ENCODE peak calls at places on chromosomes 3 and 15, in nine cellular contexts. N is endodermal cell, L is heart right ventricle, B is mesendoderm, Y is sigmoid colon, V is uterus, G is GM23248, I is GM12878, F is lung. T is an unnamed sample. For H3K36me3, the result is how much of the 10 kb centered on the place peaks cover.

GRCh38 chr3:59678042-59678707 is 628.4 kb upstream of the CFAP20DC start:
- DNase-seq in N (no peak), L (no peak), B (no peak), Y (no peak), V (no peak), G (no peak), I (no peak), F (peak), T (no peak)

GRCh38 chr15:60328852-60329443 is 68.8 kb downstream of the ANXA2 start:
- DNase-seq in N (peak), L (no peak), B (no peak), Y (no peak), V (no peak), G (peak), I (no peak), F (no peak), T (no peak)

GRCh38 chr3:74789111-74789510 is 174.7 kb upstream of the CNTN3 start:
- DNase-seq in N (no peak), L (no peak), B (peak), Y (no peak), V (no peak), G (peak), I (no peak), F (no peak), T (no peak)

GRCh38 chr15:35522061-35522460 is 23.9 kb downstream of the DPH6 start:
- DNase-seq in N (peak), L (no peak), B (peak), Y (no peak), V (no peak), G (no peak), I (no peak), F (no peak), T (no peak)

GRCh38 chr3:99638244-99638948 is at the start of gene COL8A1:
- DNase-seq in N (peak), L (peak), B (peak), Y (peak), V (peak), G (peak), I (no peak), F (peak), T (peak)

GRCh38 chr3:177800565-177800964 is 603.3 kb upstream of the TBL1XR1 start:
- DNase-seq in N (no peak), L (no peak), B (no peak), Y (no peak), V (no peak), G (peak), I (no peak), F (no peak), T (no peak)

GRCh38 chr15:39118510-39118909 is 462.4 kb upstream of the THBS1 start:
- DNase-seq in N (no peak), L (no peak), B (no peak), Y (no peak), V (no peak), G (peak), I (no peak), F (no peak), T (no peak)

GRCh38 chr3:100263583-100263982 is 2.8 kb downstream of the TBC1D23 start:
- DNase-seq in N (no peak), L (no peak), B (no peak), Y (no peak), V (no peak), G (peak), I (no peak), F (no peak), T (no peak)

GRCh38 chr15:98964461-98965454 is 42.8 kb downstream of the PGPEP1L start:
- DNase-seq in N (peak), L (no peak), B (no peak), Y (no peak), V (no peak), G (no peak), I (no peak), F (no peak), T (no peak)

GRCh38 chr3:128537091-128537703 is 44.2 kb upstream of the GATA2 start:
- DNase-seq in N (no peak), L (no peak), B (no peak), Y (no peak), V (no peak), G (peak), I (no peak), F (no peak), T (no peak)

GRCh38 chr15:56249080-56249479 is 5.4 kb upstream of the RFX7 start:
- DNase-seq in N (peak), L (no peak), B (peak), Y (no peak), V (no peak), G (peak), I (no peak), F (no peak), T (peak)

GRCh38 chr3:21484323-21485154 is 266.5 kb downstream of the ZNF385D start:
- DNase-seq in N (peak), L (peak), B (peak), Y (no peak), V (peak), G (peak), I (peak), F (peak), T (peak)

GRCh38 chr3:172391592-172392302 is 56.5 kb downstream of the GHSR start:
- DNase-seq in N (no peak), L (no peak), B (no peak), Y (no peak), V (no peak), G (peak), I (no peak), F (no peak), T (no peak)

GRCh38 chr3:111218615-111219014 is 147.0 kb downstream of the NECTIN3 start:
- DNase-seq in N (no peak), L (no peak), B (no peak), Y (no peak), V (no peak), G (no peak), I (no peak), F (no peak), T (no peak)

DNA sequence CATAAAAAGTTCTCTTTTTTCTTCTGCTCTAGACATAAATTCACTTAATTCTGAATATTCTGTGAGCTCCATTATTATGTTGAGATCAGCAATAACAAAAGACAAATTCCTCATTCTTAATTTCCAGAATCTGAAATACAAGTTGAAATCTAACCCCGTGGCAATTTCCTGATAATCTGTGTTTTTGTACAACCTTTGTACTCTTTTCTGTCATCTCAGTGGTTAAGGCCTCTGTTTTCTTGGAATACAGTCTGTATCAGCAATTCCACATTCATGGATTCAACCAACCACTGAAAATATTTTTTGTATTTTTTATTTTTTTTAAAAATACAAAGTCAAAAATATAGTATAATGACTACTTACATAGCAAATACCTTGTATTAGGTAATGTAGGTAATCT is 8.7 kb downstream of the CCR8 start:
- DNase-seq in N (no peak), L (no peak), B (no peak), Y (no peak), V (no peak), G (no peak), I (no peak), F (no peak), T (no peak)
- H3K36me3 ChIP-seq in N (under half), L (under half), B (under half), Y (under half), V (under half), G (under half), I (under half), F (under half), T (under half)

GRCh38 chr3:57228734-57229505 is 1.4 kb downstream of the APPL1 start:
- DNase-seq in N (no peak), L (no peak), B (no peak), Y (no peak), V (no peak), G (peak), I (no peak), F (no peak), T (no peak)

GRCh38 chr3:57230006-57230405 is 2.5 kb downstream of the APPL1 start:
- DNase-seq in N (no peak), L (no peak), B (no peak), Y (no peak), V (no peak), G (no peak), I (no peak), F (no peak), T (no peak)

GRCh38 chr3:57233799-57234198 is 6.3 kb downstream of the APPL1 start:
- DNase-seq in N (no peak), L (no peak), B (no peak), Y (no peak), V (no peak), G (no peak), I (no peak), F (no peak), T (no peak)

DNA sequence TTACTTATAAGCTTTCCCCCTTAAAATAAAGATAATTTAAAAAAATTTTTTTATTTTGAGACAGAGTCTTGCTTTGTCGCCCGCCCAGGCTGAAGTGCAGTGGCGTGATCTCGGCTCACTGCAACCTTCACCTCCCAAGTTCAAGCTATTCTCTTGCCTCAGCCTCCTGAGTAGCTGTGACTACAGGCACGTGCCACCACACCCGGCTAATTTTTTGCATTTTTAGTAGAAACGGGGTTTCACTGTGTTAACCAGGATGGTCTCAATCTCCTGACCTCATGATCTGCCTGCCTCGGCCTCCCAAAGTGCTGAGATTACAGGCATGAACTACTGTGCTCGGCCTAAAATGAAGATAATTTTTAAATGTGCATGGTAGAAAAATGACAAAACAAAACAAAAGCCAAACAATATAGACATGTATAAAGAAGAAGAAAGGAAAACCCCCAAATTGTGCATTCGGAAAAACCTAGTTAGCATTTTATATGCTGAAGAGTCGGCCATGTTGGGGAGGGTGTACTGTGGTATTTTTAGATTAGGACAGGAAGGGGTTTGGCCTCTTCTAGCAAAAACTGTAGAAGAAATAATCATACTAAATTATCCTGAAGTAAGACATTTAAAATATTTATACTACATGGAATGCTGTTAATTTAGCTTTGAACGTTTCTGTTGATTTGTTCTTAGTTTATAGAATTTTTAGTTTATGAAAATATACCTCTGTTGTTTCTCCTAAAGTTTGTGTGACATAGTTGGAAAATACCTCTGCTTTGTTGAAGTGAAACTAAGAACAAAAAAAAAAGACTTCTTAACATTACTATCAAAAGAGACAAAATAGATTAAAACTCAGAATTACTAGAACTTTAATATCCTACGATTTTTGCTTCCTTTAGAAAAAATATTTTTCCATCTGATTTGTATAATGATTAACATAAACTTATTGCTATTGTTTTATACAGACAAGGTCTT is 7.4 kb downstream of the APPL1 start:
- DNase-seq in N (no peak), L (no peak), B (no peak), Y (no peak), V (no peak), G (no peak), I (no peak), F (no peak), T (no peak)
- H3K4me3 ChIP-seq in N (no peak), L (no peak), B (no peak), Y (no peak), V (no peak), G (no peak), I (peak), F (no peak), T (no peak)

GRCh38 chr3:11637901-11638668 is 5.6 kb downstream of the VGLL4 start:
- DNase-seq in N (no peak), L (no peak), B (peak), Y (no peak), V (no peak), G (peak), I (no peak), F (no peak), T (no peak)
- H3K36me3 ChIP-seq in N (under half), L (under half), B (under half), Y (under half), V (under half), G (under half), I (under half), F (under half), T (under half)

GRCh38 chr3:185786956-185787877 is 37.6 kb downstream of the IGF2BP2 start:
- DNase-seq in N (peak), L (no peak), B (no peak), Y (no peak), V (no peak), G (no peak), I (no peak), F (no peak), T (no peak)
- H3K4me3 ChIP-seq in N (peak), L (no peak), B (no peak), Y (no peak), V (no peak), G (no peak), I (no peak), F (no peak), T (no peak)

DNA sequence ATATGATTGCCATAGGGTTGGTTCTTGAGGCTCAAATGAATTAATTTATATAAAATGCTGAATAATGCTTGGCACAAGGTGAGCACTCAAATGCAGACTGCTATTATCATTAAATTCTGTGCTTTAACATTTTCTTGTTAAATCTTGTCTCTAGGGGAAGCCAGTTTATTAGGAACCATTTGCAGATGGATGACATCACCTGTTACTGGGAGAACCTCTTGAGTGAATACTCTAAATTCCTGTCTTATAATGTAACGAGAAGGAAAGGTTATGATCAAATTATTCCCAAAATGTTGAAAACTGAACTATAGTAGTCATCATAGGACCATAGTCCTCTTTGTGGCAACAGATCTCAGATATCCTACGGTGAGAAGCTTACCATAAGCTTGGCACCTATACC is 6.2 kb upstream of the TIMMDC1 start:
- DNase-seq in N (no peak), L (no peak), B (no peak), Y (no peak), V (no peak), G (peak), I (no peak), F (no peak), T (no peak)
- H3K36me3 ChIP-seq in N (under half), L (under half), B (under half), Y (under half), V (under half), G (under half), I (under half), F (under half), T (under half)

T was measured in H7.